ENCODE peak calls at places on chromosomes 11 and 22, in ten cellular contexts. One of them, this sample, is unnamed.

GRCh38 chr11:106426696-106427095 is 349.2 kb downstream of the AASDHPPT start:
- DNase-seq in IMR-90: no peak
- DNase-seq in Peyer's patch: no peak
- DNase-seq in H54: no peak
- DNase-seq in transverse colon: no peak
- DNase-seq in lower leg skin: no peak
- DNase-seq in ovary: no peak
- DNase-seq in gastrocnemius medialis: no peak
- DNase-seq in spleen: no peak
- DNase-seq in heart left ventricle: no peak
- DNase-seq in this sample: no peak

GRCh38 chr22:19178659-19179471 is at the start of gene SLC25A1:
- DNase-seq in heart left ventricle: peak
- DNase-seq in gastrocnemius medialis: peak
- DNase-seq in IMR-90: peak
- DNase-seq in spleen: peak
- DNase-seq in lower leg skin: peak
- DNase-seq in Peyer's patch: peak
- DNase-seq in ovary: peak
- DNase-seq in transverse colon: peak
- DNase-seq in H54: peak
- DNase-seq in this sample: peak

GRCh38 chr22:21707677-21708076 is 27.9 kb downstream of the YPEL1 start:
- DNase-seq in spleen: no peak
- DNase-seq in lower leg skin: no peak
- DNase-seq in ovary: no peak
- DNase-seq in gastrocnemius medialis: peak
- DNase-seq in Peyer's patch: no peak
- DNase-seq in heart left ventricle: no peak
- DNase-seq in H54: no peak
- DNase-seq in IMR-90: peak
- DNase-seq in transverse colon: no peak
- DNase-seq in this sample: no peak

GRCh38 chr11:7307836-7308235 is 56.1 kb downstream of the SYT9 start:
- DNase-seq in Peyer's patch: no peak
- DNase-seq in ovary: no peak
- DNase-seq in heart left ventricle: no peak
- DNase-seq in lower leg skin: no peak
- DNase-seq in IMR-90: no peak
- DNase-seq in spleen: no peak
- DNase-seq in H54: no peak
- DNase-seq in transverse colon: no peak
- DNase-seq in gastrocnemius medialis: no peak
- DNase-seq in this sample: no peak

GRCh38 chr22:40451230-40451629 is 80.8 kb downstream of the SGSM3 start:
- DNase-seq in ovary: no peak
- DNase-seq in lower leg skin: no peak
- DNase-seq in transverse colon: no peak
- DNase-seq in H54: no peak
- DNase-seq in IMR-90: no peak
- DNase-seq in gastrocnemius medialis: no peak
- DNase-seq in spleen: no peak
- DNase-seq in Peyer's patch: no peak
- DNase-seq in heart left ventricle: no peak
- DNase-seq in this sample: no peak

GRCh38 chr11:57202282-57202681 is 20.5 kb downstream of the LRRC55 start:
- DNase-seq in spleen: no peak
- DNase-seq in H54: no peak
- DNase-seq in Peyer's patch: no peak
- DNase-seq in ovary: no peak
- DNase-seq in gastrocnemius medialis: peak
- DNase-seq in lower leg skin: no peak
- DNase-seq in transverse colon: no peak
- DNase-seq in IMR-90: no peak
- DNase-seq in heart left ventricle: peak
- DNase-seq in this sample: no peak

GRCh38 chr22:35037089-35037488 is 28.9 kb upstream of the ISX start:
- DNase-seq in H54: no peak
- DNase-seq in spleen: no peak
- DNase-seq in heart left ventricle: no peak
- DNase-seq in Peyer's patch: no peak
- DNase-seq in IMR-90: no peak
- DNase-seq in lower leg skin: no peak
- DNase-seq in ovary: no peak
- DNase-seq in transverse colon: no peak
- DNase-seq in gastrocnemius medialis: no peak
- DNase-seq in this sample: no peak

GRCh38 chr22:49691256-49691655 is 136.4 kb downstream of the BRD1 start:
- DNase-seq in H54: no peak
- DNase-seq in Peyer's patch: no peak
- DNase-seq in IMR-90: no peak
- DNase-seq in heart left ventricle: no peak
- DNase-seq in lower leg skin: no peak
- DNase-seq in transverse colon: no peak
- DNase-seq in spleen: no peak
- DNase-seq in gastrocnemius medialis: no peak
- DNase-seq in ovary: no peak
- DNase-seq in this sample: no peak

GRCh38 chr22:44879301-44879680 is 126.9 kb downstream of the ARHGAP8 start:
- DNase-seq in H54: no peak
- DNase-seq in gastrocnemius medialis: no peak
- DNase-seq in Peyer's patch: no peak
- DNase-seq in ovary: no peak
- DNase-seq in lower leg skin: no peak
- DNase-seq in heart left ventricle: no peak
- DNase-seq in transverse colon: no peak
- DNase-seq in spleen: peak
- DNase-seq in IMR-90: no peak
- DNase-seq in this sample: no peak

GRCh38 chr22:32265882-32266767 is 11.0 kb upstream of the SLC5A4 start:
- DNase-seq in spleen: peak
- DNase-seq in transverse colon: peak
- DNase-seq in heart left ventricle: peak
- DNase-seq in Peyer's patch: no peak
- DNase-seq in gastrocnemius medialis: peak
- DNase-seq in H54: peak
- DNase-seq in lower leg skin: peak
- DNase-seq in ovary: peak
- DNase-seq in IMR-90: peak
- DNase-seq in this sample: no peak

GRCh38 chr11:94854770-94855633 is 86.8 kb downstream of the AMOTL1 start:
- DNase-seq in IMR-90: no peak
- DNase-seq in ovary: no peak
- DNase-seq in spleen: no peak
- DNase-seq in Peyer's patch: no peak
- DNase-seq in heart left ventricle: peak
- DNase-seq in H54: no peak
- DNase-seq in gastrocnemius medialis: no peak
- DNase-seq in lower leg skin: no peak
- DNase-seq in transverse colon: no peak
- DNase-seq in this sample: no peak

GRCh38 chr22:18970180-18970947 is 34.3 kb upstream of the PRODH start:
- DNase-seq in H54: peak
- DNase-seq in spleen: peak
- DNase-seq in ovary: no peak
- DNase-seq in gastrocnemius medialis: no peak
- DNase-seq in IMR-90: no peak
- DNase-seq in Peyer's patch: no peak
- DNase-seq in lower leg skin: no peak
- DNase-seq in heart left ventricle: no peak
- DNase-seq in transverse colon: no peak
- DNase-seq in this sample: no peak

GRCh38 chr11:11445441-11446185 is 92.6 kb upstream of the CSNK2A3 start:
- DNase-seq in heart left ventricle: no peak
- DNase-seq in gastrocnemius medialis: no peak
- DNase-seq in Peyer's patch: no peak
- DNase-seq in lower leg skin: no peak
- DNase-seq in ovary: no peak
- DNase-seq in spleen: no peak
- DNase-seq in transverse colon: no peak
- DNase-seq in H54: no peak
- DNase-seq in IMR-90: no peak
- DNase-seq in this sample: no peak

GRCh38 chr22:30610299-30610698 is 3.3 kb downstream of the TCN2 start:
- DNase-seq in gastrocnemius medialis: peak
- DNase-seq in spleen: no peak
- DNase-seq in H54: no peak
- DNase-seq in ovary: no peak
- DNase-seq in IMR-90: no peak
- DNase-seq in lower leg skin: peak
- DNase-seq in heart left ventricle: peak
- DNase-seq in Peyer's patch: no peak
- DNase-seq in transverse colon: no peak
- DNase-seq in this sample: no peak

GRCh38 chr11:105783216-105783615 is 173.3 kb downstream of the GRIA4 start:
- DNase-seq in IMR-90: no peak
- DNase-seq in ovary: no peak
- DNase-seq in H54: no peak
- DNase-seq in lower leg skin: no peak
- DNase-seq in gastrocnemius medialis: no peak
- DNase-seq in spleen: no peak
- DNase-seq in Peyer's patch: no peak
- DNase-seq in transverse colon: no peak
- DNase-seq in heart left ventricle: no peak
- DNase-seq in this sample: no peak

GRCh38 chr11:87038235-87038960 is 664 bp downstream of the TMEM135 start:
- DNase-seq in spleen: no peak
- DNase-seq in IMR-90: no peak
- DNase-seq in H54: no peak
- DNase-seq in heart left ventricle: no peak
- DNase-seq in lower leg skin: no peak
- DNase-seq in transverse colon: no peak
- DNase-seq in ovary: no peak
- DNase-seq in Peyer's patch: no peak
- DNase-seq in gastrocnemius medialis: no peak
- DNase-seq in this sample: no peak

GRCh38 chr11:10114593-10115404 is 179.2 kb downstream of the SBF2 start:
- DNase-seq in lower leg skin: no peak
- DNase-seq in IMR-90: no peak
- DNase-seq in heart left ventricle: no peak
- DNase-seq in Peyer's patch: no peak
- DNase-seq in H54: no peak
- DNase-seq in ovary: no peak
- DNase-seq in gastrocnemius medialis: no peak
- DNase-seq in transverse colon: no peak
- DNase-seq in spleen: no peak
- DNase-seq in this sample: no peak

GRCh38 chr11:61972112-61972795 is 4.8 kb upstream of the FTH1 start:
- DNase-seq in heart left ventricle: no peak
- DNase-seq in ovary: no peak
- DNase-seq in spleen: no peak
- DNase-seq in transverse colon: no peak
- DNase-seq in IMR-90: no peak
- DNase-seq in lower leg skin: no peak
- DNase-seq in H54: no peak
- DNase-seq in gastrocnemius medialis: no peak
- DNase-seq in Peyer's patch: no peak
- DNase-seq in this sample: no peak

GRCh38 chr11:61971177-61972111 is 4.0 kb upstream of the FTH1 start:
- DNase-seq in gastrocnemius medialis: peak
- DNase-seq in ovary: peak
- DNase-seq in transverse colon: peak
- DNase-seq in Peyer's patch: peak
- DNase-seq in heart left ventricle: peak
- DNase-seq in IMR-90: peak
- DNase-seq in spleen: peak
- DNase-seq in lower leg skin: peak
- DNase-seq in H54: peak
- DNase-seq in this sample: peak

GRCh38 chr11:61973603-61974162 is 6.2 kb upstream of the FTH1 start:
- DNase-seq in transverse colon: no peak
- DNase-seq in heart left ventricle: peak
- DNase-seq in ovary: peak
- DNase-seq in H54: no peak
- DNase-seq in gastrocnemius medialis: no peak
- DNase-seq in Peyer's patch: no peak
- DNase-seq in IMR-90: no peak
- DNase-seq in spleen: peak
- DNase-seq in lower leg skin: peak
- DNase-seq in this sample: peak

GRCh38 chr11:61974766-61975631 is 7.6 kb upstream of the FTH1 start:
- DNase-seq in transverse colon: peak
- DNase-seq in spleen: peak
- DNase-seq in IMR-90: no peak
- DNase-seq in lower leg skin: no peak
- DNase-seq in H54: no peak
- DNase-seq in gastrocnemius medialis: no peak
- DNase-seq in ovary: no peak
- DNase-seq in heart left ventricle: no peak
- DNase-seq in Peyer's patch: no peak
- DNase-seq in this sample: no peak

GRCh38 chr11:61972796-61973602 is 5.6 kb upstream of the FTH1 start:
- DNase-seq in transverse colon: no peak
- DNase-seq in spleen: peak
- DNase-seq in IMR-90: peak
- DNase-seq in H54: no peak
- DNase-seq in ovary: no peak
- DNase-seq in lower leg skin: no peak
- DNase-seq in gastrocnemius medialis: no peak
- DNase-seq in Peyer's patch: peak
- DNase-seq in heart left ventricle: no peak
- DNase-seq in this sample: no peak
- TF ChIP-seq POLR2A in transverse colon: no peak
- TF ChIP-seq POLR2A in spleen: no peak
- TF ChIP-seq POLR2A in IMR-90: peak
- TF ChIP-seq POLR2A in H54: no peak
- TF ChIP-seq POLR2A in ovary: no peak
- TF ChIP-seq POLR2A in lower leg skin: no peak
- TF ChIP-seq POLR2A in gastrocnemius medialis: no peak
- TF ChIP-seq POLR2A in Peyer's patch: peak
- TF ChIP-seq POLR2A in heart left ventricle: no peak
- TF ChIP-seq POLR2A in this sample: no peak

GRCh38 chr11:35623708-35624168 is 5.5 kb downstream of the FJX1 start:
- DNase-seq in transverse colon: no peak
- DNase-seq in spleen: no peak
- DNase-seq in H54: no peak
- DNase-seq in ovary: no peak
- DNase-seq in lower leg skin: no peak
- DNase-seq in Peyer's patch: no peak
- DNase-seq in heart left ventricle: no peak
- DNase-seq in gastrocnemius medialis: no peak
- DNase-seq in IMR-90: peak
- DNase-seq in this sample: no peak
- TF ChIP-seq POLR2A in transverse colon: no peak
- TF ChIP-seq POLR2A in spleen: no peak
- TF ChIP-seq POLR2A in H54: no peak
- TF ChIP-seq POLR2A in ovary: no peak
- TF ChIP-seq POLR2A in lower leg skin: no peak
- TF ChIP-seq POLR2A in Peyer's patch: no peak
- TF ChIP-seq POLR2A in heart left ventricle: no peak
- TF ChIP-seq POLR2A in gastrocnemius medialis: no peak
- TF ChIP-seq POLR2A in IMR-90: no peak
- TF ChIP-seq POLR2A in this sample: no peak

GRCh38 chr11:83680351-83680750 is 394.2 kb upstream of the CCDC90B start:
- DNase-seq in Peyer's patch: no peak
- DNase-seq in transverse colon: no peak
- DNase-seq in heart left ventricle: no peak
- DNase-seq in ovary: no peak
- DNase-seq in H54: no peak
- DNase-seq in IMR-90: no peak
- DNase-seq in gastrocnemius medialis: no peak
- DNase-seq in spleen: no peak
- DNase-seq in lower leg skin: no peak
- DNase-seq in this sample: no peak
- TF ChIP-seq POLR2A in Peyer's patch: no peak
- TF ChIP-seq POLR2A in transverse colon: no peak
- TF ChIP-seq POLR2A in heart left ventricle: no peak
- TF ChIP-seq POLR2A in ovary: no peak
- TF ChIP-seq POLR2A in H54: no peak
- TF ChIP-seq POLR2A in IMR-90: no peak
- TF ChIP-seq POLR2A in gastrocnemius medialis: no peak
- TF ChIP-seq POLR2A in spleen: no peak
- TF ChIP-seq POLR2A in lower leg skin: no peak
- TF ChIP-seq POLR2A in this sample: no peak

GRCh38 chr22:46035380-46035741 is 58.4 kb upstream of the WNT7B start:
- DNase-seq in lower leg skin: no peak
- DNase-seq in gastrocnemius medialis: no peak
- DNase-seq in IMR-90: no peak
- DNase-seq in heart left ventricle: no peak
- DNase-seq in Peyer's patch: no peak
- DNase-seq in transverse colon: no peak
- DNase-seq in spleen: no peak
- DNase-seq in H54: no peak
- DNase-seq in ovary: no peak
- DNase-seq in this sample: no peak
- TF ChIP-seq POLR2A in lower leg skin: no peak
- TF ChIP-seq POLR2A in gastrocnemius medialis: no peak
- TF ChIP-seq POLR2A in IMR-90: no peak
- TF ChIP-seq POLR2A in heart left ventricle: no peak
- TF ChIP-seq POLR2A in Peyer's patch: no peak
- TF ChIP-seq POLR2A in transverse colon: no peak
- TF ChIP-seq POLR2A in spleen: no peak
- TF ChIP-seq POLR2A in H54: no peak
- TF ChIP-seq POLR2A in ovary: no peak
- TF ChIP-seq POLR2A in this sample: no peak

This sample was measured in esophagus muscularis mucosa.